ENCODE peak calls at places on chromosome 14, in six cellular contexts. One of them, this sample, is unnamed.

GRCh38 chr14:68978550-68978911 is 571 bp downstream of the ACTN1 start:
- DNase-seq in psoas muscle: peak; percentile 77
- DNase-seq in heart left ventricle: peak; percentile 82
- DNase-seq in Peyer's patch: peak; percentile 69
- DNase-seq in kidney: peak; percentile 89
- DNase-seq in colonic mucosa: peak; percentile 70
- DNase-seq in this sample: peak; percentile 84

GRCh38 chr14:23047042-23047634 is 5.1 kb downstream of the PSMB11 start:
- DNase-seq in psoas muscle: no peak
- DNase-seq in heart left ventricle: no peak
- DNase-seq in Peyer's patch: no peak
- DNase-seq in kidney: no peak
- DNase-seq in colonic mucosa: no peak
- DNase-seq in this sample: no peak

GRCh38 chr14:94322648-94323570 is at the start of gene SERPINA6:
- DNase-seq in psoas muscle: no peak
- DNase-seq in heart left ventricle: no peak
- DNase-seq in Peyer's patch: no peak
- DNase-seq in kidney: peak; percentile 75
- DNase-seq in colonic mucosa: peak; percentile 46
- DNase-seq in this sample: no peak

GRCh38 chr14:57834961-57835360 is 30.9 kb downstream of the SLC35F4 start:
- DNase-seq in psoas muscle: no peak
- DNase-seq in heart left ventricle: no peak
- DNase-seq in Peyer's patch: no peak
- DNase-seq in kidney: no peak
- DNase-seq in colonic mucosa: no peak
- DNase-seq in this sample: no peak

GRCh38 chr14:69904246-69904645 is 25.0 kb downstream of the SMOC1 start:
- DNase-seq in psoas muscle: no peak
- DNase-seq in heart left ventricle: no peak
- DNase-seq in Peyer's patch: no peak
- DNase-seq in kidney: no peak
- DNase-seq in colonic mucosa: no peak
- DNase-seq in this sample: no peak

GRCh38 chr14:105999361-106000028 is 473.1 kb downstream of the TMEM121 start:
- DNase-seq in psoas muscle: peak; percentile 67
- DNase-seq in heart left ventricle: peak; percentile 86
- DNase-seq in Peyer's patch: peak; percentile 86
- DNase-seq in kidney: peak; percentile 75
- DNase-seq in colonic mucosa: peak; percentile 61
- DNase-seq in this sample: peak; percentile 22

GRCh38 chr14:77037338-77037782 is 8.9 kb upstream of the IRF2BPL start:
- DNase-seq in psoas muscle: no peak
- DNase-seq in heart left ventricle: no peak
- DNase-seq in Peyer's patch: no peak
- DNase-seq in kidney: peak; percentile 12
- DNase-seq in colonic mucosa: no peak
- DNase-seq in this sample: no peak

GRCh38 chr14:64540208-64541202 is at the start of gene HSPA2:
- DNase-seq in psoas muscle: peak; percentile 99
- DNase-seq in heart left ventricle: peak; percentile 99
- DNase-seq in Peyer's patch: peak; percentile 99
- DNase-seq in kidney: peak; percentile 100
- DNase-seq in colonic mucosa: peak; percentile 99
- DNase-seq in this sample: peak; percentile 98

GRCh38 chr14:75981426-75981825 is 369 bp downstream of the TGFB3 start:
- DNase-seq in psoas muscle: no peak
- DNase-seq in heart left ventricle: no peak
- DNase-seq in Peyer's patch: no peak
- DNase-seq in kidney: no peak
- DNase-seq in colonic mucosa: no peak
- DNase-seq in this sample: peak; percentile 56

GRCh38 chr14:93055651-93056115 is 60.0 kb downstream of the ITPK1 start:
- DNase-seq in psoas muscle: no peak
- DNase-seq in heart left ventricle: no peak
- DNase-seq in Peyer's patch: peak; percentile 93
- DNase-seq in kidney: no peak
- DNase-seq in colonic mucosa: peak; percentile 94
- DNase-seq in this sample: no peak

GRCh38 chr14:93059260-93059659 is 56.5 kb downstream of the ITPK1 start:
- DNase-seq in psoas muscle: no peak
- DNase-seq in heart left ventricle: no peak
- DNase-seq in Peyer's patch: no peak
- DNase-seq in kidney: no peak
- DNase-seq in colonic mucosa: no peak
- DNase-seq in this sample: no peak

GRCh38 chr14:93056166-93056839 is 59.4 kb downstream of the ITPK1 start:
- DNase-seq in psoas muscle: no peak
- DNase-seq in heart left ventricle: no peak
- DNase-seq in Peyer's patch: no peak
- DNase-seq in kidney: no peak
- DNase-seq in colonic mucosa: no peak
- DNase-seq in this sample: no peak

GRCh38 chr14:93056840-93057585 is 58.7 kb downstream of the ITPK1 start:
- DNase-seq in psoas muscle: no peak
- DNase-seq in heart left ventricle: no peak
- DNase-seq in Peyer's patch: peak; percentile 78
- DNase-seq in kidney: no peak
- DNase-seq in colonic mucosa: no peak
- DNase-seq in this sample: no peak

DNA sequence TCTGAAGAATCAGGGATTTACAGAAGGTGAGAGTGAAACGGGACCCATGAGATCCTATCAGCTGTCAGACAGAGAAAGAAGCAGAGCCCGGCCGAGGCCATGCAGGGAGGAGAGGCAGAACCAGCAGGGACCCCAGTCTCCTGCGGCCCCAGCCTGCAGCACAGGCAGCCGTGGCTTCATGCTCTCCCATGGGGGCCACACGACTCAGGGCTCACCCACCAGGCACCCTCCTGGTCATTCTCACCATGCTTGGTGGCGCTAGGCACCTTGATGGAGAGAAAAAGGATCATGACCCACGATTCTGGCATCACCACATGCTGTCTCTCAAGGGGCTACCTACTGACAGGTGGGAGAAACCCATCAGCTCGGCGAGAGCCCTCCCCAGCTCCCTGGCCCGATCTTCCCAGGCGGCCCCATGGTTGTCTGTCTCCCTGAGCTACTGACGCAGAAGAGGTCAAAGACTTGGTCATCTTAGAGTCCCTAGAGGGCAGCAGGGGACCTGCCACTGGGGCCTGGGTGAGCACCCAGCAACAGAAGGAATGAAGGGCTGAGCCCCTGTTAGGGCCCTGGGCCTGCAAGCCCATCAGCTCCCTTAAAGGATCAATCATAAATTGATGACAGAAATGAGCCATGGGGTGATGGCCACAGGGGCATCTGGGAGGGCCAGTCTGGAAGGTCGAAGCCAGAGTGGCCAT is 58.0 kb downstream of the ITPK1 start:
- DNase-seq in psoas muscle: no peak
- DNase-seq in heart left ventricle: no peak
- DNase-seq in Peyer's patch: no peak
- DNase-seq in kidney: no peak
- DNase-seq in colonic mucosa: no peak
- DNase-seq in this sample: no peak
- H3K4me1 ChIP-seq in psoas muscle: peaks cover 13% of the 10 kb centered on the region
- H3K4me1 ChIP-seq in heart left ventricle: peaks cover 61% of the 10 kb centered on the region
- H3K4me1 ChIP-seq in Peyer's patch: peaks cover 35% of the 10 kb centered on the region
- H3K4me1 ChIP-seq in kidney: peaks cover 13% of the 10 kb centered on the region
- H3K4me1 ChIP-seq in colonic mucosa: peaks cover 27% of the 10 kb centered on the region
- H3K4me1 ChIP-seq in this sample: peaks cover 14% of the 10 kb centered on the region

DNA sequence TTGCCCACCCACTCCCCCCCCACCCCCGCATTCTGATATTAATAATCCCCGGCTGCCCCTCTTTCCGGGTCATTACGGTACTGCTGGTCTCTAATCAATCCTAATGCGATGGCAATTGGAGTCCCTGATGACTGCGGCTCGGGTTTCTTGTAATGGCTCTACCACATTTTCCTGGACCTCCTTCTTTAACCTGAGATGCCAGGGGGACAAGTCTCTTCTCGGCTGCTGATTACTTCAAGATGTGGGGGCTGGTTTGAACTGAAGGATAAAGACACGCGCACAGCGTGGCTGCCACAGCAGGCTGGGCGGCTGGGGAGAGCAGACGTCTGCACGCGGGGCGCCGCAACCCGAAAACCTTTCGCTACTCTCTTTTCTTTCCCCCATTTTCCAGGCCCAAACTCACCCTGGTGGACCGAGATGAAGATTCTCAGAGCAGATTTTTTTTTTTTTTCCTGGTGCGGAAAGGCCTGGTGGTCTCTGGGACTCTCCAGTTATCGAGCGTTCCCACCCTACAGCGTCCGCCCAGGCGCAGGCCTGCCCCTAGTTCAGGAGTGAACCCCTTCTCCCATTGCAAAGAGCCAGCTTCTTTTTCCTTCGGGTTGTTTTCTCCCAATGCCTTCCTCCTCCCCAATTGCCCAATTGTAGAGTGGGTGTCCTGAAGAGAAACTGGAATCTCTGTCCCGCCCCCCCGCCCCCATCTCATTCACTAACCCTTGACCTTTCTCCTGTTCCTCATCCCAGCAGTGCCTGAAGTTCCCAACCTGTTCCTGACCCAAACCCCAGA is 6.0 kb upstream of the SIX1 start:
- DNase-seq in psoas muscle: no peak
- DNase-seq in heart left ventricle: no peak
- DNase-seq in Peyer's patch: no peak
- DNase-seq in kidney: peak; percentile 69
- DNase-seq in colonic mucosa: no peak
- DNase-seq in this sample: no peak
- H3K4me3 ChIP-seq in psoas muscle: peak overlapping the region; percentile 91
- H3K4me3 ChIP-seq in heart left ventricle: no peak overlapping the region
- H3K4me3 ChIP-seq in Peyer's patch: no peak overlapping the region
- H3K4me3 ChIP-seq in kidney: no peak overlapping the region
- H3K4me3 ChIP-seq in colonic mucosa: no peak overlapping the region
- H3K4me3 ChIP-seq in this sample: no peak overlapping the region

GRCh38 chr14:74913986-74914573 is 9.0 kb downstream of the RPS6KL1 start:
- DNase-seq in psoas muscle: peak; percentile 87
- DNase-seq in heart left ventricle: no peak
- DNase-seq in Peyer's patch: peak; percentile 75
- DNase-seq in kidney: no peak
- DNase-seq in colonic mucosa: peak; percentile 60
- DNase-seq in this sample: peak; percentile 73
- H3K4me1 ChIP-seq in psoas muscle: peaks cover 35% of the 10 kb centered on the region
- H3K4me1 ChIP-seq in heart left ventricle: peaks cover 46% of the 10 kb centered on the region
- H3K4me1 ChIP-seq in Peyer's patch: no peaks in the 10 kb centered on the region
- H3K4me1 ChIP-seq in kidney: peaks cover 4% of the 10 kb centered on the region
- H3K4me1 ChIP-seq in colonic mucosa: no peaks in the 10 kb centered on the region
- H3K4me1 ChIP-seq in this sample: peaks cover 4% of the 10 kb centered on the region

DNA sequence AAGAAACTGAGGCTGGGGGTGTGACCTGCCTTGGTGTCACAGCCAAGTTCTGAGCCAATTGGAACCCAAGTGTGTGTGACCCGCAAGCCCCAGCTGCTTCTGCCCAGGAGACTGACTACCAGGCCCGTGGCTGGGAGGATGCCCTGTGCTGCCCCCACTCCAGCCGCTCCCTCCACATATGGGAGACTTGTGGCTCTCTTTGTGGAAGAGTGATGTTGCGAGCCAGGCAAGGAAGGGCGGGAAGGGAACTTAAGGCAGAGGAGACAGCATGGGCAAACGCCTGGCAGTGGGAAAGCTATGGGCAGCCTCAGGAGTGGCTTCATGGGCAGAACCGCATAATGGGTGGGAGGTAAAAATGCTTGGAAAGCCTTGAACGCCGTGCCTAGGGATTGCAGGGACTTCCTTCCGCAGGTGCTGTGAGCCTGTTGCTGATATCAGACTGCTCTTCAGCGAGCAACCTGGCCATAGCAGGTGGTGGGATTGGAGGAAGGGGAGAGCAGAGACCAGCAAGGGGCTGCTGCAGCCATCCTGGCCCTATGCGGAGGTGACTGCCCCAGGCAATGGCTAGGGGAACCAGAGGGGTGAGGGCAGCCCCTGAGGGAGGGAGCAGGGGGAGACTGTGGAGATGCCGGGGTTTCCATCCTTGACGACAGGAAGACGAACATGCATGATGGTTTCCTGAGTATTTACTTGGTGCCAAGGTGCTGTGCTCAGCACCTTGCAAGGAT is 115.7 kb downstream of the LGMN start:
- DNase-seq in psoas muscle: no peak
- DNase-seq in heart left ventricle: no peak
- DNase-seq in Peyer's patch: no peak
- DNase-seq in kidney: peak; percentile 52
- DNase-seq in colonic mucosa: no peak
- DNase-seq in this sample: no peak
- H3K4me3 ChIP-seq in psoas muscle: no peak overlapping the region
- H3K4me3 ChIP-seq in heart left ventricle: no peak overlapping the region
- H3K4me3 ChIP-seq in Peyer's patch: no peak overlapping the region
- H3K4me3 ChIP-seq in kidney: no peak overlapping the region
- H3K4me3 ChIP-seq in colonic mucosa: no peak overlapping the region
- H3K4me3 ChIP-seq in this sample: no peak overlapping the region

DNA sequence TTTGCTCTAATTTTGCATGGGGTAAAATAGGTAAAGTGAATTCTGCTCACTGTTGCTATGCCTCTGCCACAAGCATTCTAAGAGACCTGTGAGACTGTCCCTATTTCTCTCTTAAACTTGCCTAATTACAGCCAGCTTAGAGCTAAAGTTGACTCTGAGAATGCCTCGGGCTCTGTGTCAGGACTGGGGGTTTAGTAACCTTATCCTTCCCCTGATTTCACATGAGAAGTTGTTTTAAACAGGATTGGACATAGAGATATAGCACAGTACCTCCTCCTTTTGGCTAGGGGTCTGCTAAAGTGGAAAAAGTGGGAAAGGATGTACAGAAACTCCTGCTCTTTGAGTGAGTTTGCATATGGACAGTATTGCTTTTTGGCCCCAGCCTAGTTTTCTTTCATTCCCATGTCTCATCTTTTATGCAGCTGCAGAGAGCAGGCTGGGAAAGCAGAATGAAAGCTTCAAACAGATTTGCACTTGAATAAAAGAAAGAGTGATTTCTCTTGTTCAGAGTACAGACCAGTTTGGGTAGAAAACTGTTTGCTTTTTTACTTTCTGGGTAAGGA is 122.0 kb downstream of the RAD51B start:
- DNase-seq in psoas muscle: no peak
- DNase-seq in heart left ventricle: no peak
- DNase-seq in Peyer's patch: no peak
- DNase-seq in kidney: no peak
- DNase-seq in colonic mucosa: no peak
- DNase-seq in this sample: no peak
- H3K4me1 ChIP-seq in psoas muscle: peaks cover 41% of the 10 kb centered on the region
- H3K4me1 ChIP-seq in heart left ventricle: peaks cover 19% of the 10 kb centered on the region
- H3K4me1 ChIP-seq in Peyer's patch: no peaks in the 10 kb centered on the region
- H3K4me1 ChIP-seq in kidney: peaks cover 25% of the 10 kb centered on the region
- H3K4me1 ChIP-seq in colonic mucosa: peaks cover 4% of the 10 kb centered on the region
- H3K4me1 ChIP-seq in this sample: peaks cover 14% of the 10 kb centered on the region

DNA sequence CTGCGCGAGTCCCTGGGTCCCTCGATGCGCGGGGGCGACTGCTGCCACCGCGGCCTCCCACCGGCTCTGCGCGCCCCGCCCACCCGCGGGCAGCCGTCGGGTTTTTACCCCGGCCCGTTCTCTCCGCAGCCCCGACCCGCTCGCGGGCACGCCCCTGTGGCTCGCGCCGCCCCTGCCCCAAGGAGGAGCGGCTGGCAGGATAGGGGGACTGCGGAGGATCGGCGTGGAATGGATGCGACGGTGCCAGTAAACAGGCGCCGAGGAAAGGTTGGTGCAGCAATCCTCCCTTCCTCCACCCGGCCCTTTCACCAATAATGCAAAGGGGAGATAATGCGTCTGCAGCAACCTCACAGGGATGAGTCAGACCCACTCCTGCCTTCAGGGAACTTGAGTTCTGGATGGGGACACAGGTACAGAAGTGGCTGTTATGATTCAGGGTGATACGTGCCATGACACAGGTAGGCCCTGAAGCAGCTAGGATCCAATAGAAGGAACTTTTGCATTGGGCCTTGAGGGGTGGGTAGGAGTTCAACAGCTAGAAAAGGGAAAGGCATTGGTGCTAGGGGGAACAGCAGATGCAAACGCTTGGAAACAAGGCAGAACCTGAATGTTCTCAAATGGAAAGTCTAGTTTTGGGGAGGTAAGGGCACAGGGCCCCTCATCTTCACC is 554 bp upstream of the DEGS2 start:
- DNase-seq in psoas muscle: no peak
- DNase-seq in heart left ventricle: no peak
- DNase-seq in Peyer's patch: no peak
- DNase-seq in kidney: no peak
- DNase-seq in colonic mucosa: no peak
- DNase-seq in this sample: no peak
- H3K4me3 ChIP-seq in psoas muscle: peak overlapping the region; percentile 63
- H3K4me3 ChIP-seq in heart left ventricle: peak overlapping the region; percentile 22
- H3K4me3 ChIP-seq in Peyer's patch: peak overlapping the region; percentile 77
- H3K4me3 ChIP-seq in kidney: no peak overlapping the region
- H3K4me3 ChIP-seq in colonic mucosa: peak overlapping the region; percentile 60
- H3K4me3 ChIP-seq in this sample: peak overlapping the region; percentile 13